ENCODE peak calls at places on chromosomes 16 and 17, in nine cellular contexts. One of them, this sample, is unnamed.
A peak's percentile ranks its signal among the peaks of the same experiment; 100 is the strongest.

GRCh38 chr17:79530361-79531105 is 80.3 kb downstream of the RBFOX3 start:
- DNase-seq in NCI-H187: no peak
- DNase-seq in H1: no peak
- DNase-seq in stimulated activated CD4-positive, alpha-beta T cell treated with anti-CD3 and anti-CD28 coated beads, Interleukin-15, amount 100 ng/mL, for 48 hours: no peak
- DNase-seq in HT-29: no peak
- DNase-seq in head of caudate nucleus: no peak
- DNase-seq in cardiac fibroblast: no peak
- DNase-seq in NCI-H1105: no peak
- DNase-seq in pons: no peak
- DNase-seq in this sample: no peak

GRCh38 chr16:66382966-66383299 is 16.4 kb downstream of the CDH5 start:
- DNase-seq in NCI-H187: no peak
- DNase-seq in H1: no peak
- DNase-seq in stimulated activated CD4-positive, alpha-beta T cell treated with anti-CD3 and anti-CD28 coated beads, Interleukin-15, amount 100 ng/mL, for 48 hours: no peak
- DNase-seq in HT-29: no peak
- DNase-seq in head of caudate nucleus: no peak
- DNase-seq in cardiac fibroblast: peak; percentile 82
- DNase-seq in NCI-H1105: no peak
- DNase-seq in pons: no peak
- DNase-seq in this sample: no peak

GRCh38 chr17:29847527-29847931 is 82.5 kb downstream of the SSH2 start:
- DNase-seq in NCI-H187: no peak
- DNase-seq in H1: no peak
- DNase-seq in stimulated activated CD4-positive, alpha-beta T cell treated with anti-CD3 and anti-CD28 coated beads, Interleukin-15, amount 100 ng/mL, for 48 hours: no peak
- DNase-seq in HT-29: no peak
- DNase-seq in head of caudate nucleus: no peak
- DNase-seq in cardiac fibroblast: peak; percentile 57
- DNase-seq in NCI-H1105: no peak
- DNase-seq in pons: peak; percentile 80
- DNase-seq in this sample: no peak

GRCh38 chr16:64898159-64898558 is 223.7 kb downstream of the CDH11 start:
- DNase-seq in NCI-H187: no peak
- DNase-seq in H1: no peak
- DNase-seq in stimulated activated CD4-positive, alpha-beta T cell treated with anti-CD3 and anti-CD28 coated beads, Interleukin-15, amount 100 ng/mL, for 48 hours: no peak
- DNase-seq in HT-29: no peak
- DNase-seq in head of caudate nucleus: no peak
- DNase-seq in cardiac fibroblast: no peak
- DNase-seq in NCI-H1105: no peak
- DNase-seq in pons: no peak
- DNase-seq in this sample: no peak

GRCh38 chr17:63275318-63275967 is 170.7 kb downstream of the CYB561 start:
- DNase-seq in NCI-H187: no peak
- DNase-seq in H1: no peak
- DNase-seq in stimulated activated CD4-positive, alpha-beta T cell treated with anti-CD3 and anti-CD28 coated beads, Interleukin-15, amount 100 ng/mL, for 48 hours: peak; percentile 2
- DNase-seq in HT-29: peak; percentile 78
- DNase-seq in head of caudate nucleus: no peak
- DNase-seq in cardiac fibroblast: peak; percentile 92
- DNase-seq in NCI-H1105: no peak
- DNase-seq in pons: peak; percentile 40
- DNase-seq in this sample: peak; percentile 99

GRCh38 chr17:57948555-57949420 is 6.4 kb downstream of the CUEDC1 start:
- DNase-seq in NCI-H187: no peak
- DNase-seq in H1: no peak
- DNase-seq in stimulated activated CD4-positive, alpha-beta T cell treated with anti-CD3 and anti-CD28 coated beads, Interleukin-15, amount 100 ng/mL, for 48 hours: no peak
- DNase-seq in HT-29: peak; percentile 90
- DNase-seq in head of caudate nucleus: no peak
- DNase-seq in cardiac fibroblast: peak; percentile 82
- DNase-seq in NCI-H1105: no peak
- DNase-seq in pons: peak; percentile 83
- DNase-seq in this sample: peak; percentile 96

GRCh38 chr17:15469260-15469659 is 1.8 kb upstream of the CDRT4 start:
- DNase-seq in NCI-H187: no peak
- DNase-seq in H1: no peak
- DNase-seq in stimulated activated CD4-positive, alpha-beta T cell treated with anti-CD3 and anti-CD28 coated beads, Interleukin-15, amount 100 ng/mL, for 48 hours: no peak
- DNase-seq in HT-29: no peak
- DNase-seq in head of caudate nucleus: no peak
- DNase-seq in cardiac fibroblast: peak; percentile 48
- DNase-seq in NCI-H1105: no peak
- DNase-seq in pons: no peak
- DNase-seq in this sample: no peak

GRCh38 chr16:81296631-81297030 is 18.1 kb upstream of the GAN start:
- DNase-seq in NCI-H187: no peak
- DNase-seq in H1: no peak
- DNase-seq in stimulated activated CD4-positive, alpha-beta T cell treated with anti-CD3 and anti-CD28 coated beads, Interleukin-15, amount 100 ng/mL, for 48 hours: no peak
- DNase-seq in HT-29: no peak
- DNase-seq in head of caudate nucleus: no peak
- DNase-seq in cardiac fibroblast: no peak
- DNase-seq in NCI-H1105: no peak
- DNase-seq in pons: no peak
- DNase-seq in this sample: no peak

GRCh38 chr17:42475121-42475520 is 16.4 kb downstream of the ATP6V0A1 start:
- DNase-seq in NCI-H187: no peak
- DNase-seq in H1: no peak
- DNase-seq in stimulated activated CD4-positive, alpha-beta T cell treated with anti-CD3 and anti-CD28 coated beads, Interleukin-15, amount 100 ng/mL, for 48 hours: no peak
- DNase-seq in HT-29: no peak
- DNase-seq in head of caudate nucleus: no peak
- DNase-seq in cardiac fibroblast: no peak
- DNase-seq in NCI-H1105: no peak
- DNase-seq in pons: no peak
- DNase-seq in this sample: no peak

GRCh38 chr17:45339646-45340605 is 23.1 kb upstream of the MAP3K14 start:
- DNase-seq in NCI-H187: no peak
- DNase-seq in H1: no peak
- DNase-seq in stimulated activated CD4-positive, alpha-beta T cell treated with anti-CD3 and anti-CD28 coated beads, Interleukin-15, amount 100 ng/mL, for 48 hours: no peak
- DNase-seq in HT-29: no peak
- DNase-seq in head of caudate nucleus: no peak
- DNase-seq in cardiac fibroblast: no peak
- DNase-seq in NCI-H1105: no peak
- DNase-seq in pons: no peak
- DNase-seq in this sample: no peak